ENCODE peak calls at places on chromosomes 5 and 9, in ten cellular contexts. One of them, this sample, is unnamed.

GRCh38 chr5:180804129-180804601 is 1.6 kb upstream of the MGAT1 start:
- DNase-seq in EH: no peak
- DNase-seq in A549: no peak
- DNase-seq in stimulated activated naive B cell treated with anti-CD40 and anti-IgM and Interleukin-4, amounts not matched to agents 10 μg/mL and 1 μg/mL and 100 μg/mL, for 72 hours: no peak
- DNase-seq in SW 1271: no peak
- DNase-seq in iPS-NIHi11: no peak
- DNase-seq in A172: no peak
- DNase-seq in CD4-positive, alpha-beta memory T cell: no peak
- DNase-seq in stomach: no peak
- DNase-seq in IMR-90: no peak
- DNase-seq in this sample: no peak

GRCh38 chr5:132462856-132463745 is 27.5 kb downstream of the IRF1 start:
- DNase-seq in SW 1271: no peak
- DNase-seq in IMR-90: no peak
- DNase-seq in stimulated activated naive B cell treated with anti-CD40 and anti-IgM and Interleukin-4, amounts not matched to agents 10 μg/mL and 1 μg/mL and 100 μg/mL, for 72 hours: no peak
- DNase-seq in stomach: no peak
- DNase-seq in iPS-NIHi11: no peak
- DNase-seq in EH: no peak
- DNase-seq in A172: no peak
- DNase-seq in A549: no peak
- DNase-seq in CD4-positive, alpha-beta memory T cell: no peak
- DNase-seq in this sample: no peak

GRCh38 chr9:74770508-74771261 is 117.0 kb downstream of the TRPM6 start:
- DNase-seq in A172: no peak
- DNase-seq in EH: peak
- DNase-seq in stimulated activated naive B cell treated with anti-CD40 and anti-IgM and Interleukin-4, amounts not matched to agents 10 μg/mL and 1 μg/mL and 100 μg/mL, for 72 hours: peak
- DNase-seq in CD4-positive, alpha-beta memory T cell: peak
- DNase-seq in iPS-NIHi11: peak
- DNase-seq in SW 1271: no peak
- DNase-seq in stomach: peak
- DNase-seq in A549: peak
- DNase-seq in IMR-90: no peak
- DNase-seq in this sample: peak

GRCh38 chr5:3121813-3122212 is 370.3 kb upstream of the IRX2 start:
- DNase-seq in EH: no peak
- DNase-seq in A172: no peak
- DNase-seq in CD4-positive, alpha-beta memory T cell: no peak
- DNase-seq in A549: no peak
- DNase-seq in stimulated activated naive B cell treated with anti-CD40 and anti-IgM and Interleukin-4, amounts not matched to agents 10 μg/mL and 1 μg/mL and 100 μg/mL, for 72 hours: no peak
- DNase-seq in iPS-NIHi11: no peak
- DNase-seq in stomach: no peak
- DNase-seq in IMR-90: no peak
- DNase-seq in SW 1271: no peak
- DNase-seq in this sample: no peak

GRCh38 chr5:135371738-135372232 is 27.2 kb downstream of the MACROH2A1 start:
- DNase-seq in stimulated activated naive B cell treated with anti-CD40 and anti-IgM and Interleukin-4, amounts not matched to agents 10 μg/mL and 1 μg/mL and 100 μg/mL, for 72 hours: no peak
- DNase-seq in iPS-NIHi11: no peak
- DNase-seq in stomach: no peak
- DNase-seq in SW 1271: no peak
- DNase-seq in EH: peak
- DNase-seq in IMR-90: peak
- DNase-seq in A172: no peak
- DNase-seq in A549: no peak
- DNase-seq in CD4-positive, alpha-beta memory T cell: no peak
- DNase-seq in this sample: peak

GRCh38 chr9:87184956-87185642 is 237.8 kb upstream of the GAS1 start:
- DNase-seq in iPS-NIHi11: no peak
- DNase-seq in A172: peak
- DNase-seq in CD4-positive, alpha-beta memory T cell: no peak
- DNase-seq in A549: no peak
- DNase-seq in stomach: no peak
- DNase-seq in SW 1271: no peak
- DNase-seq in EH: peak
- DNase-seq in stimulated activated naive B cell treated with anti-CD40 and anti-IgM and Interleukin-4, amounts not matched to agents 10 μg/mL and 1 μg/mL and 100 μg/mL, for 72 hours: no peak
- DNase-seq in IMR-90: peak
- DNase-seq in this sample: peak

GRCh38 chr5:139640432-139641115 is 7.6 kb upstream of the CXXC5 start:
- DNase-seq in EH: no peak
- DNase-seq in CD4-positive, alpha-beta memory T cell: no peak
- DNase-seq in stomach: peak
- DNase-seq in A549: no peak
- DNase-seq in IMR-90: no peak
- DNase-seq in stimulated activated naive B cell treated with anti-CD40 and anti-IgM and Interleukin-4, amounts not matched to agents 10 μg/mL and 1 μg/mL and 100 μg/mL, for 72 hours: no peak
- DNase-seq in iPS-NIHi11: no peak
- DNase-seq in SW 1271: no peak
- DNase-seq in A172: no peak
- DNase-seq in this sample: no peak

GRCh38 chr5:179314606-179315355 is 30.5 kb downstream of the ADAMTS2 start:
- DNase-seq in A172: no peak
- DNase-seq in stomach: no peak
- DNase-seq in EH: peak
- DNase-seq in iPS-NIHi11: no peak
- DNase-seq in IMR-90: no peak
- DNase-seq in SW 1271: no peak
- DNase-seq in stimulated activated naive B cell treated with anti-CD40 and anti-IgM and Interleukin-4, amounts not matched to agents 10 μg/mL and 1 μg/mL and 100 μg/mL, for 72 hours: no peak
- DNase-seq in A549: no peak
- DNase-seq in CD4-positive, alpha-beta memory T cell: no peak
- DNase-seq in this sample: no peak

GRCh38 chr5:110840347-110840960 is 101.6 kb downstream of the SLC25A46 start:
- DNase-seq in SW 1271: no peak
- DNase-seq in EH: no peak
- DNase-seq in A172: no peak
- DNase-seq in A549: no peak
- DNase-seq in iPS-NIHi11: no peak
- DNase-seq in CD4-positive, alpha-beta memory T cell: no peak
- DNase-seq in IMR-90: no peak
- DNase-seq in stimulated activated naive B cell treated with anti-CD40 and anti-IgM and Interleukin-4, amounts not matched to agents 10 μg/mL and 1 μg/mL and 100 μg/mL, for 72 hours: no peak
- DNase-seq in stomach: peak
- DNase-seq in this sample: no peak

GRCh38 chr9:92187989-92188714 is 72.9 kb upstream of the SPTLC1 start:
- DNase-seq in SW 1271: no peak
- DNase-seq in CD4-positive, alpha-beta memory T cell: no peak
- DNase-seq in IMR-90: no peak
- DNase-seq in stomach: no peak
- DNase-seq in stimulated activated naive B cell treated with anti-CD40 and anti-IgM and Interleukin-4, amounts not matched to agents 10 μg/mL and 1 μg/mL and 100 μg/mL, for 72 hours: no peak
- DNase-seq in A172: no peak
- DNase-seq in iPS-NIHi11: no peak
- DNase-seq in EH: no peak
- DNase-seq in A549: no peak
- DNase-seq in this sample: no peak

GRCh38 chr5:107123014-107123413 is 547.7 kb downstream of the EFNA5 start:
- DNase-seq in stimulated activated naive B cell treated with anti-CD40 and anti-IgM and Interleukin-4, amounts not matched to agents 10 μg/mL and 1 μg/mL and 100 μg/mL, for 72 hours: no peak
- DNase-seq in A172: no peak
- DNase-seq in EH: no peak
- DNase-seq in iPS-NIHi11: no peak
- DNase-seq in CD4-positive, alpha-beta memory T cell: no peak
- DNase-seq in stomach: no peak
- DNase-seq in SW 1271: no peak
- DNase-seq in A549: no peak
- DNase-seq in IMR-90: no peak
- DNase-seq in this sample: no peak

GRCh38 chr5:157740211-157740610 is 3.3 kb upstream of the LSM11 start:
- DNase-seq in SW 1271: no peak
- DNase-seq in A549: peak
- DNase-seq in IMR-90: no peak
- DNase-seq in EH: peak
- DNase-seq in stomach: no peak
- DNase-seq in CD4-positive, alpha-beta memory T cell: peak
- DNase-seq in A172: no peak
- DNase-seq in iPS-NIHi11: peak
- DNase-seq in stimulated activated naive B cell treated with anti-CD40 and anti-IgM and Interleukin-4, amounts not matched to agents 10 μg/mL and 1 μg/mL and 100 μg/mL, for 72 hours: no peak
- DNase-seq in this sample: no peak